ENCODE peak calls at places on chromosomes 1 and 21, in ten cellular contexts. T, J, G, P, Q, N, U, I, E and X are unnamed samples.
A peak's percentile ranks its signal among the peaks of the same experiment; 100 is the strongest.

GRCh38 chr1:209808059-209808494 is 2.1 kb upstream of the IRF6 start:
- DNase-seq in T (peak; percentile 98), J (peak; percentile 94), G (peak; percentile 54), P (peak; percentile 72), Q (no peak), N (peak; percentile 97), U (peak; percentile 70), I (peak; percentile 66), E (no peak), X (peak; percentile 91)

GRCh38 chr1:85463666-85464496 is 1.1 kb downstream of the DDAH1 start:
- DNase-seq in T (no peak), J (peak; percentile 31), G (no peak), P (no peak), Q (no peak), N (peak; percentile 26), U (no peak), I (no peak), E (peak; percentile 15), X (peak; percentile 18)

GRCh38 chr21:34986561-34987533 is 62.3 kb downstream of the RUNX1 start:
- DNase-seq in T (peak; percentile 92), J (peak; percentile 87), G (no peak), P (no peak), Q (peak; percentile 37), N (peak; percentile 67), U (no peak), I (no peak), E (peak; percentile 27), X (peak; percentile 97)

GRCh38 chr1:233885196-233886028 is 19.1 kb upstream of the SLC35F3 start:
- DNase-seq in T (no peak), J (no peak), G (no peak), P (no peak), Q (no peak), N (no peak), U (no peak), I (no peak), E (no peak), X (peak; percentile 72)

GRCh38 chr1:17475729-17476128 is 36.3 kb upstream of the RCC2 start:
- DNase-seq in T (peak; percentile 47), J (peak; percentile 44), G (no peak), P (no peak), Q (no peak), N (peak; percentile 81), U (peak; percentile 66), I (no peak), E (no peak), X (peak; percentile 77)

GRCh38 chr1:228378453-228379164 is 28.0 kb downstream of the TRIM11 start:
- DNase-seq in T (peak; percentile 79), J (peak; percentile 43), G (peak; percentile 71), P (peak; percentile 87), Q (peak; percentile 75), N (peak; percentile 87), U (peak; percentile 10), I (peak; percentile 88), E (peak; percentile 67), X (peak; percentile 51)

GRCh38 chr1:38046333-38046883 is at the start of gene POU3F1:
- DNase-seq in T (no peak), J (no peak), G (no peak), P (peak; percentile 51), Q (peak; percentile 27), N (no peak), U (no peak), I (no peak), E (no peak), X (no peak)

GRCh38 chr1:156461781-156462647 is 38.6 kb downstream of the MEF2D start:
- DNase-seq in T (no peak), J (no peak), G (no peak), P (no peak), Q (no peak), N (no peak), U (no peak), I (no peak), E (no peak), X (no peak)

GRCh38 chr1:90850181-90850924 is 133.3 kb upstream of the BARHL2 start:
- DNase-seq in T (peak; percentile 22), J (peak; percentile 30), G (no peak), P (no peak), Q (peak; percentile 21), N (peak; percentile 13), U (no peak), I (no peak), E (no peak), X (no peak)

GRCh38 chr1:47211796-47212269 is 20.2 kb downstream of the TAL1 start:
- DNase-seq in T (peak; percentile 14), J (no peak), G (no peak), P (peak; percentile 49), Q (no peak), N (peak; percentile 86), U (no peak), I (no peak), E (no peak), X (no peak)

GRCh38 chr21:42542596-42542995 is 28.9 kb downstream of the SLC37A1 start:
- DNase-seq in T (no peak), J (no peak), G (no peak), P (no peak), Q (no peak), N (no peak), U (no peak), I (no peak), E (no peak), X (no peak)

GRCh38 chr1:37234941-37235418 is 200.7 kb upstream of the GRIK3 start:
- DNase-seq in T (no peak), J (no peak), G (no peak), P (no peak), Q (no peak), N (no peak), U (no peak), I (peak; percentile 92), E (peak; percentile 91), X (no peak)

GRCh38 chr1:24643362-24644346 is 552 bp downstream of the SRRM1 start:
- DNase-seq in T (peak; percentile 9), J (no peak), G (no peak), P (no peak), Q (no peak), N (no peak), U (no peak), I (no peak), E (no peak), X (no peak)

GRCh38 chr1:25030674-25031589 is 100.9 kb upstream of the RUNX3 start:
- DNase-seq in T (no peak), J (no peak), G (no peak), P (no peak), Q (no peak), N (no peak), U (no peak), I (no peak), E (no peak), X (peak; percentile 41)

GRCh38 chr1:185931438-185931837 is 197.2 kb downstream of the HMCN1 start:
- DNase-seq in T (no peak), J (no peak), G (no peak), P (no peak), Q (no peak), N (no peak), U (no peak), I (no peak), E (no peak), X (no peak)

GRCh38 chr21:44434936-44435635 is 20.2 kb upstream of the LRRC3 start:
- DNase-seq in T (no peak), J (no peak), G (no peak), P (no peak), Q (no peak), N (no peak), U (no peak), I (no peak), E (no peak), X (no peak)

GRCh38 chr21:45234127-45234526 is 53.6 kb downstream of the POFUT2 start:
- DNase-seq in T (no peak), J (no peak), G (no peak), P (no peak), Q (no peak), N (no peak), U (no peak), I (no peak), E (no peak), X (no peak)

GRCh38 chr21:25171438-25171837 is 435.8 kb downstream of the MRPL39 start:
- DNase-seq in T (peak; percentile 4), J (no peak), G (no peak), P (no peak), Q (no peak), N (peak; percentile 8), U (no peak), I (no peak), E (no peak), X (peak; percentile 77)

GRCh38 chr1:104294259-104294658 is 544.6 kb downstream of the AMY1C start:
- DNase-seq in T (no peak), J (no peak), G (no peak), P (no peak), Q (no peak), N (no peak), U (no peak), I (peak; percentile 76), E (no peak), X (no peak)

GRCh38 chr1:223500560-223501425 is 107.6 kb downstream of the CCDC185 start:
- DNase-seq in T (peak; percentile 68), J (peak; percentile 61), G (no peak), P (no peak), Q (peak; percentile 16), N (peak; percentile 91), U (peak; percentile 21), I (peak; percentile 69), E (no peak), X (peak; percentile 99)

GRCh38 chr1:168469690-168470089 is 74.1 kb downstream of the XCL2 start:
- DNase-seq in T (no peak), J (peak; percentile 79), G (peak; percentile 43), P (peak; percentile 79), Q (peak; percentile 62), N (peak; percentile 59), U (peak; percentile 80), I (no peak), E (no peak), X (peak; percentile 94)

GRCh38 chr1:43981636-43982035 is 2.6 kb downstream of the B4GALT2 start:
- DNase-seq in T (no peak), J (no peak), G (no peak), P (no peak), Q (no peak), N (no peak), U (no peak), I (no peak), E (no peak), X (no peak)

GRCh38 chr1:95384570-95384969 is 150.6 kb downstream of the RWDD3 start:
- DNase-seq in T (no peak), J (no peak), G (no peak), P (peak; percentile 55), Q (no peak), N (peak; percentile 2), U (no peak), I (no peak), E (peak; percentile 62), X (no peak)